ENCODE peak calls at places on chromosomes 12 and 14, in four cellular contexts. D is A549, B is HepG2, Y is K562. O is an unnamed sample.

GRCh38 chr12:48969160-48969771 is 2.3 kb downstream of the WNT10B start:
- DNase-seq in Y (no peak), B (no peak), D (no peak), O (peak; percentile 70)

GRCh38 chr12:119061208-119061796 is 80.0 kb downstream of the SRRM4 start:
- DNase-seq in Y (peak; percentile 41), B (peak; percentile 27), D (no peak), O (peak; percentile 46)

GRCh38 chr12:117026343-117026742 is 72.9 kb downstream of the TESC start:
- DNase-seq in Y (no peak), B (no peak), D (no peak), O (no peak)

GRCh38 chr12:53173085-53173715 is 7.3 kb upstream of the ZNF740 start:
- DNase-seq in D (no peak), B (no peak), Y (no peak), O (no peak)

GRCh38 chr12:50314629-50315312 is 31.5 kb upstream of the LIMA1 start:
- DNase-seq in D (peak; percentile 54), B (peak; percentile 46), Y (peak; percentile 45), O (no peak)

GRCh38 chr12:30692470-30692869 is 3.2 kb downstream of the IPO8 start:
- DNase-seq in D (no peak), Y (no peak), B (no peak), O (no peak)

GRCh38 chr12:130705174-130705880 is 10.8 kb downstream of the RIMBP2 start:
- DNase-seq in Y (no peak), B (no peak), D (no peak), O (no peak)

GRCh38 chr14:95345032-95345431 is 25.3 kb upstream of the CLMN start:
- DNase-seq in D (no peak), Y (no peak), B (no peak), O (no peak)

GRCh38 chr14:60561845-60562746 is 53.1 kb downstream of the SIX6 start:
- DNase-seq in D (peak; percentile 52), B (peak; percentile 45), Y (peak; percentile 13), O (peak; percentile 60)

GRCh38 chr12:13071305-13072280 is 27.4 kb downstream of the FAM234B start:
- DNase-seq in D (no peak), B (no peak), Y (no peak), O (no peak)

GRCh38 chr12:102814691-102815367 is 102.2 kb downstream of the PAH start:
- DNase-seq in D (no peak), Y (no peak), B (no peak), O (no peak)

GRCh38 chr14:68862954-68863594 is 70.2 kb upstream of the ZFP36L1 start:
- DNase-seq in Y (peak; percentile 54), D (peak; percentile 79), B (peak; percentile 76), O (peak; percentile 47)

GRCh38 chr12:121530600-121531355 is 50.0 kb downstream of the KDM2B start:
- DNase-seq in B (no peak), D (no peak), Y (peak; percentile 57), O (no peak)

GRCh38 chr12:58602179-58602578 is 318.1 kb downstream of the LRIG3 start:
- DNase-seq in Y (no peak), D (no peak), B (no peak), O (no peak)

GRCh38 chr12:70919597-70920035 is 922 bp downstream of the PTPRR start:
- DNase-seq in Y (no peak), D (no peak), B (no peak), O (no peak)

GRCh38 chr14:33435911-33436310 is 497.2 kb downstream of the NPAS3 start:
- DNase-seq in Y (no peak), B (no peak), D (no peak), O (no peak)

GRCh38 chr12:56518570-56518969 is 3.0 kb upstream of the RBMS2 start:
- DNase-seq in Y (no peak), D (no peak), B (peak; percentile 38), O (no peak)

GRCh38 chr12:116534341-116535121 is 24.6 kb upstream of the MAP1LC3B2 start:
- DNase-seq in Y (peak; percentile 28), B (no peak), D (no peak), O (no peak)

GRCh38 chr14:34436118-34436905 is 25.7 kb downstream of the SPTSSA start:
- DNase-seq in D (no peak), B (peak; percentile 55), Y (no peak), O (no peak)

GRCh38 chr14:72699852-72700257 is 194.0 kb downstream of the DPF3 start:
- DNase-seq in Y (no peak), D (no peak), B (no peak), O (no peak)

GRCh38 chr12:127455347-127456265 is 811.4 kb upstream of the TMEM132C start:
- DNase-seq in Y (no peak), B (no peak), D (no peak), O (no peak)
- H3K4me2 ChIP-seq in Y (no peak overlapping the region), B (no peak overlapping the region), D (no peak overlapping the region), O (peak overlapping the region; percentile 65)

GRCh38 chr14:102629700-102630365 is 37.4 kb downstream of the RCOR1 start:
- DNase-seq in B (no peak), Y (no peak), D (no peak), O (peak; percentile 48)
- TF ChIP-seq RNF2 in B (no peak), Y (no peak), D (no peak), O (no peak)

DNA sequence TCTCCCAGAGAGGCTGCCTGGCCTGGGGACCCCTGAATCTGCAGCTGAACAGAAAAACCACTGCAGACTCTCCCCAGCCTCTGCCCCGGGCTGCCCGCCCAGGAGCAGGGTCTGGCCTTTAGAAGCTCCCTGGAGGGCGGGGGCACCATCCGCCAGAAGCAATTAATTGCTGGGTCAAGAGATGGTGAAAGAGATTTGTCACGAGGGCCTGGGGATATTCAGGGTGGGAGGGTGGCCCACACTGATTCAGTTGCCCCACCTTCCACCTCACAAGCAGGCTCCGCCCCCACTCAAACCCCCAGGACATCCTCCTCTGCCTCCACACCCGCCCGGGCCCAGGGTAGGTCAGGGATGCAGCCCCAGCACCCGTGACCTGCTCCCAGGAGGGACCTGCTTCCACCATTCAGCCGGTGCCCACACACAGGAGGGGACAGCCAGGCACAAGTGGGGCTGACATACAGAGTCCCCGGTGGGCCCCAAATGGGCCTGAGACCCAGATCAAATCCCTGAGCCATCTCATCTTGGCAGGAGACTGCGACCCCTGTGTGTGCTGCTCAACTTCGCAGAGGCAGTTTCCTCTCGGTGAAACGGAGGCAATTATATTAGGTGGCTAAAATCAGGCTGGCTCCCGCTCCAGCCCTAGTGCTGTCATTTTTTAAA is 23.0 kb downstream of the NCOR2 start:
- DNase-seq in D (no peak), B (no peak), Y (no peak), O (no peak)
- H3K4me2 ChIP-seq in D (no peak overlapping the region), B (no peak overlapping the region), Y (no peak overlapping the region), O (no peak overlapping the region)

DNA sequence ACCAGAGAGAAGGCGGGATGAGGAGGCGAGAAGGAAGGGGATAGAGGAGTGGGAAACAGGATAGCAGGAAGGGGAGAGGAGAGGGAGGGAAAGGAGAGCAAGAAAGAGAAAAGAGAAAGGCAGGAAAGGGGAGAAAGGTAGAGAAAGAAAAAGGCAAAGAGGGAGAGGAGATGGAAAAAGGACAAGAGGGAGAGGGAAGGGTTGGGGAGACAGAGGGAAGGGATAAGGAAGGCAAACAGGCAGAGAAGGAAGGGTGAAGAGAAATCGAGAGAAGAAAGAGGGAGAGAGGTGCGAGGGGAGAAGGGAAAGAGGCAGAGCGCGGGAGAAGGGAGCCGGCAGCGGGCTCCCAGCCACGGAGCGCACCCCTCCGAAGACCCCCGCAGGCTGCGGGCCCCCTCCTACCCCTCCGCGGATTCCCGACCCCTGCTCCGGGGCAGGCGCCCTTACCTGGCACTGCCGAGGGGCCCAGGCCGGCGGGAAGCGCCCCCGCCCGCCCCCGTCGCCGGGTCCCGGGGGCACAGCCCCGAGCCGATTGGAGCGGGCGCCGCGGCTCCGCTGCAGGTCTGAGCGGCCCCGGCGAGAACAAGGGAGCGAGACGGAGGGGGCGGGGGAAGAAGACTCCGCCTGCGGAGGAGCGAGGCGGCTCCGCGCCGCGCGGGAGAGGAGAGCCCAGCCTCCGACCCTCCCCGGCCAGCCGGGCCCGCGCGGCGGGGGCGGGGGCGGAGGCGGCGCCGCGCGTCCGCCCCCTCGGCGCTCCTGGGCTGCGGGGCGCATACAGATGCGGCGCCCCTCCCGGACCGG is at the start of gene CDH24:
- DNase-seq in Y (peak; percentile 88), B (no peak), D (peak; percentile 64), O (no peak)
- TF ChIP-seq RNF2 in Y (no peak), B (no peak), D (no peak), O (peak; percentile 14)

DNA sequence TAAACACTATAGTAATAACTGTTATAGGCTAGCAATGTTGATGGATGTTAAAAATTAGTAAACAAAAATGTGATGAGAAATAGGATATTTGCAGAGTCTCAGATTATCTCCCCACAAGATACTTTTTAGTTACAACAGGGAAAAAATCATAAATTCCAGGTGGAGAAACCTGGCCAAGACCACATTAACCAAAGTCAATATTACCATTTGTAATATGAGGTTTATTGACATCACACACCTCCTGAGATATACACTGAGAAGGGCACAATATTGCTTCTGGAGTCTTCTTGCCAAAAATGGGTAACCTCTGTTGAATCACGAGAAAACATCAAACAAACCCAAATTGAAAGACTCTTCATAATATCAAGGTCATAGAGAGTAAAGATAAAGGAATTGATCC is 72.3 kb upstream of the AMIGO2 start:
- DNase-seq in B (no peak), D (no peak), Y (no peak), O (no peak)
- H3K4me2 ChIP-seq in B (no peak overlapping the region), D (no peak overlapping the region), Y (no peak overlapping the region), O (no peak overlapping the region)

DNA sequence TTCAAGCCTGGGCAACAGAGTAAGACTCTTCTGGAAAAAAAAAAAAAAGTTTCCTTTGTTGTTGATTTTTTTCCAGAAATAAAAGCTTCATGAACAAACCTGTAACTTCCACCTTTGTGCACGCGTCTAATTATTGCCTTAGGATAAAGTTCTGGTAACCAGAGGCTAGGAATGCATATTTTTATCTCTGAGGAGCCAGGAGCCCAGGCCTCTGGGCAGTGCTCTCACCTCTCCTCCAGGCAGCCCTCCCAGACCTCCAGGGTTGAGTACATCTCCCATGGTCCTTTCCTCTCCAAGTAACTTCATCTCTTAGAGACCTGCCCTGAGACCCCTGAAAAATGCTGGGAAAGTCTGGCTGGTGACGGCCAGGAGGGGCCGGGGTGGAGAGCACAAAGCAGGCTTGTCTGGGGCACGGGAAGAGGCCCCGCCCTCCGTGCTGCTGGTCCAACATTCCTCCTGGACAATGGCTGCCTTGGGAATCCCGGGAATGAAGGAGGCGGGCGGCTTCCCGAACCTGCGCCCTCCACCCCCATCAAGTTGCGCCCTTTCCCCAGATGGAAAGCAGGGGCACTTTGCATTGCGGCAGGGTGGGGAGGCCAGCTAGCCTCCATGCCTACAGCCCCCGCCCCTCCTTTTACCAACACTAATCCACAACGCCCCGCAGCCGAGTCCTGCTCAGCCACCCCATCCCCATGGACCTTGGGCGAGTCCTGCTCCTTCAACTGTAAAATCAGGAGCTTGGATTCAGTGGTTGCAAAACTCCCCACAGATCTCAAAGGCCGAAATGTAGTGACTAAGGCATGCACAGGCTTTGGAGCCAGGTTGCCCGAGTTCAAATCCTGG is 7.3 kb upstream of the FIGNL2 start:
- DNase-seq in D (peak; percentile 28), B (peak; percentile 58), Y (no peak), O (no peak)
- TF ChIP-seq RNF2 in D (no peak), B (no peak), Y (no peak), O (no peak)

DNA sequence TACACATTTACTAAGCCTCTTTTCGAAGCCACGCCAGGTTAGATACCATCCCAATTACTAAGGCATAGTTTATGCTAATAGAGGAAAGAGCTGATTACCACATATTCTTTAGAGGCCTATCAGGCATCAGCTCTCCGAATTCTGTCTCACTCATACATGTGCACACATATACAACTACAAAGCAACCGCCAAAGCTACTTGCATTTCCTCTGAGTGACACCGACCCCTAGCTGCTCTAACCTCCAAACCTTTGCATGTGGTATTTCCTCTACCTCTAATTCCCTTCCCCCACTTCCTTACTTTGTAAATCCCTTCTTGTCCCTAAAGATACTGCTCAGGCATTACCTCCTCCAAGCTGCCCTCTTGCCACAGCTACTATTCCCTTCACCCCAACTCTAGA is 107.2 kb downstream of the DUSP6 start:
- DNase-seq in B (no peak), Y (no peak), D (no peak), O (no peak)
- H3K4me2 ChIP-seq in B (no peak overlapping the region), Y (no peak overlapping the region), D (no peak overlapping the region), O (peak overlapping the region; percentile 32)

O was measured in H1.